ENCODE peak calls at places on chromosome 11, in five cellular contexts. B, K, U, P and G are unnamed samples.

GRCh38 chr11:124080319-124081001 is 34.8 kb upstream of the VWA5A start:
- DNase-seq in U (no peak), B (no peak), P (no peak), K (peak), G (no peak)

GRCh38 chr11:40140560-40140959 is 1318.9 kb downstream of the LRRC4C start:
- DNase-seq in K (no peak), U (no peak), B (no peak), P (no peak), G (no peak)

GRCh38 chr11:22703040-22703439 is 36.6 kb downstream of the GAS2 start:
- DNase-seq in U (peak), K (no peak), P (peak), B (peak), G (peak)

GRCh38 chr11:56234155-56234554 is at the start of gene OR5T2:
- DNase-seq in K (no peak), B (no peak), P (no peak), U (no peak), G (no peak)

GRCh38 chr11:105867742-105868141 is 154.3 kb downstream of the MSANTD4 start:
- DNase-seq in P (peak), K (no peak), B (no peak), U (no peak), G (no peak)

GRCh38 chr11:39221739-39222138 is 2237.7 kb downstream of the LRRC4C start:
- DNase-seq in B (no peak), P (no peak), K (no peak), U (no peak), G (no peak)

GRCh38 chr11:116432301-116432700 is 340.5 kb downstream of the BUD13 start:
- DNase-seq in P (no peak), U (no peak), B (no peak), K (no peak), G (no peak)

GRCh38 chr11:27721505-27722116 is 21.4 kb upstream of the BDNF start:
- DNase-seq in U (no peak), B (no peak), K (no peak), P (no peak), G (peak)

GRCh38 chr11:70435765-70436500 is 37.6 kb downstream of the CTTN start:
- DNase-seq in U (no peak), K (no peak), P (no peak), B (no peak), G (no peak)

GRCh38 chr11:2524446-2525165 is 79.8 kb downstream of the KCNQ1 start:
- DNase-seq in P (no peak), K (peak), B (no peak), U (no peak), G (no peak)

GRCh38 chr11:123690490-123690889 is 36.1 kb upstream of the SCN3B start:
- DNase-seq in K (no peak), U (no peak), B (no peak), P (peak), G (no peak)

GRCh38 chr11:34182425-34182824 is 77.0 kb downstream of the NAT10 start:
- DNase-seq in P (no peak), K (no peak), U (no peak), B (no peak), G (no peak)

GRCh38 chr11:30586251-30587144 is at the start of gene MPPED2:
- DNase-seq in B (no peak), U (no peak), K (peak), P (no peak), G (peak)

GRCh38 chr11:6523253-6523652 is 26.2 kb downstream of the DNHD1 start:
- DNase-seq in P (peak), K (no peak), B (no peak), U (no peak), G (no peak)

GRCh38 chr11:63567044-63567840 is 4.1 kb upstream of the PLAAT2 start:
- DNase-seq in K (no peak), P (peak), B (peak), U (peak), G (no peak)

GRCh38 chr11:55966391-55966790 is 3.4 kb downstream of the OR10AG1 start:
- DNase-seq in P (no peak), U (no peak), B (no peak), K (no peak), G (no peak)

GRCh38 chr11:64802370-64803162 is 448 bp downstream of the MAP4K2 start:
- DNase-seq in B (no peak), P (no peak), U (no peak), K (no peak), G (no peak)

GRCh38 chr11:104764718-104765045 is 133.6 kb downstream of the CASP12 start:
- DNase-seq in P (peak), U (no peak), B (peak), K (no peak), G (no peak)

GRCh38 chr11:68583047-68583446 is 101.3 kb upstream of the GAL start:
- DNase-seq in U (no peak), B (peak), P (peak), K (no peak), G (no peak)

GRCh38 chr11:125720781-125721180 is 25.3 kb upstream of the PATE1 start:
- DNase-seq in P (no peak), B (no peak), U (no peak), K (no peak), G (no peak)

GRCh38 chr11:126799974-126800373 is 200.6 kb downstream of the KIRREL3 start:
- DNase-seq in B (no peak), P (peak), K (no peak), U (no peak), G (no peak)

GRCh38 chr11:875769-876301 is 33.2 kb downstream of the TSPAN4 start:
- DNase-seq in P (no peak), K (no peak), B (no peak), U (no peak), G (no peak)

GRCh38 chr11:68003846-68004550 is at the start of gene UNC93B1:
- DNase-seq in U (peak), B (peak), P (peak), K (peak), G (peak)

GRCh38 chr11:6612816-6613136 is 760 bp upstream of the TAF10 start:
- DNase-seq in P (no peak), U (no peak), B (no peak), K (peak), G (peak)

GRCh38 chr11:3101921-3102640 is 44.9 kb upstream of the CARS1 start:
- DNase-seq in P (no peak), U (no peak), B (no peak), K (peak), G (no peak)

GRCh38 chr11:16893456-16894076 is 120.6 kb downstream of the PLEKHA7 start:
- DNase-seq in B (no peak), U (no peak), P (no peak), K (peak), G (peak)

GRCh38 chr11:132312616-132313210 is 942.3 kb downstream of the NTM start:
- DNase-seq in P (peak), B (peak), K (peak), U (no peak), G (peak)

GRCh38 chr11:104073950-104074349 is 37.5 kb downstream of the DDI1 start:
- DNase-seq in U (peak), B (no peak), P (peak), K (no peak), G (no peak)

GRCh38 chr11:115497303-115497702 is 6.9 kb downstream of the CADM1 start:
- DNase-seq in B (no peak), P (no peak), U (peak), K (no peak), G (no peak)

GRCh38 chr11:726278-726915 is 20.4 kb downstream of the EPS8L2 start:
- DNase-seq in B (no peak), U (no peak), K (peak), P (peak), G (peak)

GRCh38 chr11:19405966-19406365 is 165.2 kb upstream of the E2F8 start:
- DNase-seq in K (no peak), U (no peak), P (no peak), B (no peak), G (no peak)

GRCh38 chr11:64566042-64566914 is 24.7 kb upstream of the SLC22A12 start:
- DNase-seq in P (peak), K (peak), B (peak), U (no peak), G (peak)

GRCh38 chr11:121104223-121104831 is 3.3 kb downstream of the TECTA start:
- DNase-seq in K (peak), P (no peak), B (no peak), U (no peak), G (no peak)

GRCh38 chr11:75855191-75855590 is 40.2 kb downstream of the UVRAG start:
- DNase-seq in K (no peak), B (no peak), U (no peak), P (no peak), G (no peak)

GRCh38 chr11:118930152-118930712 is 4.5 kb upstream of the BCL9L start:
- DNase-seq in U (peak), B (peak), P (peak), K (peak), G (peak)

GRCh38 chr11:83317757-83318548 is 31.8 kb upstream of the CCDC90B start:
- DNase-seq in K (no peak), U (no peak), B (no peak), P (no peak), G (no peak)

GRCh38 chr11:119188887-119189286 is 3.6 kb downstream of the NHERF4 start:
- DNase-seq in K (no peak), U (no peak), P (no peak), B (no peak), G (no peak)

GRCh38 chr11:123377355-123377754 is 52.7 kb upstream of the GRAMD1B start:
- DNase-seq in P (no peak), U (no peak), B (no peak), K (no peak), G (no peak)

GRCh38 chr11:8872017-8872416 is 39.0 kb upstream of the AKIP1 start:
- DNase-seq in U (no peak), B (no peak), P (no peak), K (no peak), G (no peak)

GRCh38 chr11:8873966-8874365 is 37.0 kb upstream of the AKIP1 start:
- DNase-seq in K (no peak), U (no peak), P (no peak), B (peak), G (no peak)

GRCh38 chr11:8870461-8871282 is 40.3 kb upstream of the AKIP1 start:
- DNase-seq in U (no peak), B (peak), P (peak), K (peak), G (peak)

GRCh38 chr11:8867856-8868705 is 42.9 kb upstream of the AKIP1 start:
- DNase-seq in U (no peak), K (no peak), P (peak), B (peak), G (no peak)

GRCh38 chr11:8871283-8871775 is 39.7 kb upstream of the AKIP1 start:
- DNase-seq in K (peak), B (peak), P (peak), U (no peak), G (peak)
- H3K9ac ChIP-seq in K (peak), B (peak), P (peak), U (no peak), G (no peak)

DNA sequence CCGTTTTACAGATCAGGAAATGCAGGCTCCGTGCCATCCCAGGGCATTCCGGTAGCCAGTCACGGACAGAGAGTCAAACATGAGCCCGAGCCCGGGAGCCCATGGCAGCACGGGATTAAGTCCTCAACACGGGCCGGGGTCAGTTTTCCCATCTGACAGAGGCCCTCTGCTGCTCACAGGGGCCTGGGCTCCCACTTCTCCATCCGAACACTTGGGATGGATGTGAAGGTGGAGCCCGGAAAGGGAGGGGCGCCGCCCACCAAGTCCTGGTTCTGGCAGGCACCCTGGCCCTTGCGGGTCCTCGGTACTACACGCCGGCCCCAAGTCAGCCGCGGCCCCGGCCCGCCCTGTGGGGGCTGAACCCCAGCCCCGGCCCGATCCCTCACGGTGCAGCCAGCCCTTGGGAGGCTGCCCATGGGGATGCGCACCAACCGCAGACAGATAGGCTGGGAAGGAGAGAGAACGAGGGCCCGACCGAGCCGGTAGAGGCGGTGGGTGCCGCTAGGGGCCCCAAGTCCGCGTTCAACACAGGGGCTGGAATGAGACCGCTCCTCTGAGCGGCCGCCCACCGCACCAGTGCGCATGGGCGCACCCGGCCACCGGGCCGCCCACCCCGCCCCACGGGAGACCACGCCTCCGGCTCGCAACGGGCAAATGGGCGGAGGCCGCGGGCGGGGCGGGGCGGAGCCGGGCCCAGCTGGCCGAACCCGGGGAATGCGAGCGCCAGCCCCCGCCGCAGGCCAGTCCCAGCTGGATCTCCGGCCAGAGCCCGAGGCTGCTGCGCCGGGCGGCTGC is at the start of gene CAPN5:
- DNase-seq in B (peak), P (peak), K (peak), U (no peak), G (peak)
- TF ChIP-seq CTCF in B (peak), P (peak), K (peak), U (peak), G (peak)

GRCh38 chr11:85299247-85299646 is 327.9 kb downstream of the DLG2 start:
- DNase-seq in U (no peak), K (no peak), P (no peak), B (no peak), G (no peak)
- H3K27ac ChIP-seq in U (no peak), K (no peak), P (no peak), B (no peak), G (no peak)

DNA sequence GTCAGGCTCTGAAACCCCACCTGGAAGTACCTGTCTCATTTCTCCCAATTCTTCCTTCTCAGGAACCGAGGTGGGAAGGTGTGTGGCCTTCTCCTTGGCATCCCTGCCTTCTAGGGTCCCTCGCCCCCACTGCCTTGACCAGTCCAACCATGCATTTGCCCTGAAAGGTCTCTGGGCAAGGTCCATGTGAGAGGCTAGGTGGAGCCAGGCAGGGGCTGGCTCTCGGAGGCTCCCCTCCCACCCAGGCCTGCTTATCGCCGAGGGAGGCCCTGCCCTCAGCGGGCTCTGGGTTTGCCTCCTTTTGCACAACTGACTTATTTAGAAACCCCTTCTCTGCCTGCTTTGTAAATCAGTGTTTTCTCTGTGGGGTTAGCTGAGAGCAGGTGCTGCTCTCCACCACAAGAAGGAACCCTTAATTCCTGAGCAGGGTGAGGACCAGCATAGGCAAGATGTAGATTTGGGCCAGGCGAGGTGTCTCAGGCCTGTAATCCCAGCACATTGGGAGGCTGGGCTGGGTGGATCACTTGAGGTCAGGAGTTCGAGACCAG is 47.7 kb downstream of the CD82 start:
- DNase-seq in K (no peak), U (no peak), B (no peak), P (no peak), G (no peak)
- H3K9ac ChIP-seq in K (no peak), U (no peak), B (no peak), P (no peak), G (no peak)

DNA sequence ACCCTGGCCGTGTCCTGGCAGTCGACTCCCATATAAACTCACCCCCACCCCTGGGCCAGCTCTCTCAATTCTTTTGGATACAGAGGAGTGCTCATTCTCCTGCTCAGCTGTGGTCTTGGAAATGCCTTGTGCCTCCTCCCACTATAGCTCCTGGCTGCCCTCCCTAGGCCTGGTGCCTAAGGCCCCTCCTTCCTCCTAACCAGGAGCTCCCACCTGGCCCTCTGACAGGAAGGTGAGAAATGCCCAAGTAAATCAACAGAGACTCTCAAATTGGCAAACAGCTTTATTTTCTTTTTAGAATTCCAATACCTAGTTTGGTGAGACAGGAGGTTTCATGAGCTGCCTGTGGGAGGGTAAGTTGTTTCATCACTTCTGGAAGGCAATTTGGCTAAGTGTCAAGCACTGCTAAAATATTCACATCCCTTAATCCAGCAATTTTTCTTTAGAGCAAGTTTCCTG is 209.5 kb upstream of the ARHGAP20 start:
- DNase-seq in K (peak), U (no peak), B (peak), P (peak), G (peak)
- TF ChIP-seq CTCF in K (no peak), U (no peak), B (no peak), P (no peak), G (no peak)

GRCh38 chr11:108545909-108546501 is 47.6 kb downstream of the EXPH5 start:
- DNase-seq in P (no peak), U (no peak), B (no peak), K (no peak), G (no peak)

GRCh38 chr11:108556019-108556418 is 37.5 kb downstream of the EXPH5 start:
- DNase-seq in K (no peak), B (no peak), P (no peak), U (no peak), G (no peak)

GRCh38 chr11:108549319-108549885 is 44.2 kb downstream of the EXPH5 start:
- DNase-seq in K (no peak), P (no peak), B (no peak), U (no peak), G (no peak)

GRCh38 chr11:108551653-108552462 is 41.7 kb downstream of the EXPH5 start:
- DNase-seq in B (peak), K (peak), P (peak), U (no peak), G (peak)
- H3K27ac ChIP-seq in B (peak), K (peak), P (peak), U (no peak), G (peak)